ENCODE peak calls at places on chromosomes 5 and 9, in ten cellular contexts. N is AG08396; J is GM03348; R is T-helper 1 cell; A is lung; Y is amniotic epithelial cell; L is A172; C is stimulated activated CD4-positive, alpha-beta T cell treated with anti-CD3 and anti-CD28 coated beads, Interleukin-15, amount 100 ng/mL, for 1 hour; T is non-pigmented ciliary epithelial cell; U is D341Med. I is an unnamed sample.

GRCh38 chr9:135022191-135022870 is 65.1 kb upstream of the OLFM1 start:
- DNase-seq in T (no peak), Y (no peak), C (no peak), N (no peak), U (no peak), J (no peak), L (no peak), A (no peak), R (no peak), I (no peak)

GRCh38 chr5:173310861-173311515 is 17.2 kb downstream of the STC2 start:
- DNase-seq in N (peak), J (peak), Y (no peak), R (no peak), U (no peak), C (no peak), L (no peak), A (no peak), T (no peak), I (no peak)

GRCh38 chr9:122742003-122742402 is at the start of gene OR1L6:
- DNase-seq in C (no peak), A (no peak), R (no peak), Y (no peak), L (no peak), T (no peak), N (no peak), U (no peak), J (no peak), I (no peak)

GRCh38 chr9:85914108-85914507 is 26.8 kb upstream of the NAA35 start:
- DNase-seq in Y (peak), U (no peak), L (no peak), N (no peak), T (no peak), C (no peak), A (no peak), R (no peak), J (no peak), I (no peak)

GRCh38 chr5:54985301-54986268 is at the start of gene ESM1:
- DNase-seq in L (peak), J (peak), A (no peak), Y (peak), U (peak), C (no peak), R (no peak), T (peak), N (peak), I (no peak)

GRCh38 chr5:65967288-65968066 is 41.1 kb downstream of the ERBIN start:
- DNase-seq in N (no peak), L (no peak), T (no peak), A (no peak), C (no peak), U (no peak), R (no peak), Y (no peak), J (no peak), I (peak)

GRCh38 chr9:111658943-111659342 is 2.5 kb upstream of the GNG10 start:
- DNase-seq in N (no peak), C (no peak), L (no peak), Y (no peak), T (no peak), U (no peak), A (no peak), R (no peak), J (no peak), I (peak)

GRCh38 chr5:169944922-169945675 is 35.2 kb downstream of the INSYN2B start:
- DNase-seq in L (no peak), A (no peak), Y (no peak), U (no peak), J (no peak), R (no peak), C (no peak), N (no peak), T (no peak), I (no peak)

GRCh38 chr9:124574944-124575343 is 67.7 kb upstream of the NR5A1 start:
- DNase-seq in N (peak), T (peak), R (no peak), C (no peak), L (peak), U (no peak), J (peak), Y (peak), A (no peak), I (no peak)

GRCh38 chr5:101977729-101978345 is 318.2 kb downstream of the SLCO4C1 start:
- DNase-seq in J (peak), R (no peak), A (no peak), L (peak), U (peak), Y (peak), T (peak), N (peak), C (no peak), I (peak)

GRCh38 chr5:14665110-14665822 is 748 bp downstream of the OTULIN start:
- DNase-seq in T (no peak), C (no peak), J (peak), R (peak), A (no peak), N (peak), Y (no peak), U (peak), L (peak), I (peak)

GRCh38 chr9:125884196-125884595 is 137.0 kb downstream of the PBX3 start:
- DNase-seq in L (no peak), U (no peak), T (no peak), Y (no peak), R (no peak), N (no peak), A (no peak), C (no peak), J (no peak), I (no peak)

GRCh38 chr9:124468061-124468740 is 17.9 kb downstream of the ADGRD2 start:
- DNase-seq in A (no peak), T (no peak), J (no peak), R (no peak), L (no peak), Y (no peak), U (no peak), N (no peak), C (no peak), I (no peak)

GRCh38 chr9:130444565-130445221 is at the start of gene ASS1:
- DNase-seq in U (peak), L (no peak), R (peak), C (peak), Y (no peak), T (no peak), J (peak), A (peak), N (peak), I (peak)

GRCh38 chr5:95759634-95760033 is 28.5 kb downstream of the RHOBTB3 start:
- DNase-seq in Y (peak), A (no peak), C (no peak), R (no peak), N (no peak), T (peak), L (peak), U (no peak), J (peak), I (no peak)

GRCh38 chr5:74686962-74687751 is 2.1 kb downstream of the HEXB start:
- DNase-seq in C (no peak), U (no peak), N (peak), T (no peak), L (no peak), J (no peak), Y (peak), R (no peak), A (no peak), I (no peak)

GRCh38 chr9:92094655-92095054 is 20.6 kb downstream of the SPTLC1 start:
- DNase-seq in C (no peak), A (no peak), Y (no peak), R (no peak), T (no peak), U (no peak), N (no peak), J (no peak), L (peak), I (no peak)

GRCh38 chr5:2886531-2886930 is 135.1 kb upstream of the IRX2 start:
- DNase-seq in U (no peak), Y (no peak), C (no peak), R (no peak), L (no peak), T (no peak), J (no peak), N (no peak), A (no peak), I (no peak)

GRCh38 chr5:132456553-132457361 is 33.8 kb downstream of the IRF1 start:
- DNase-seq in L (no peak), J (peak), C (no peak), T (no peak), R (peak), A (peak), N (no peak), Y (peak), U (no peak), I (no peak)

GRCh38 chr5:90529939-90530677 is 724 bp upstream of the LYSMD3 start:
- DNase-seq in R (no peak), U (peak), Y (peak), T (peak), L (peak), C (no peak), N (peak), J (peak), A (peak), I (peak)

GRCh38 chr9:106993603-106994002 is 130.6 kb downstream of the ZNF462 start:
- DNase-seq in N (no peak), L (no peak), R (no peak), A (no peak), Y (no peak), U (no peak), T (no peak), J (no peak), C (no peak), I (no peak)

GRCh38 chr9:136151848-136152542 is 33.3 kb upstream of the TMEM250 start:
- DNase-seq in T (no peak), C (no peak), A (no peak), L (no peak), Y (no peak), N (no peak), J (no peak), U (no peak), R (no peak), I (no peak)

GRCh38 chr5:122140900-122141299 is 11.6 kb downstream of the ZNF474 start:
- DNase-seq in J (no peak), R (no peak), U (no peak), T (no peak), A (no peak), Y (no peak), L (no peak), C (no peak), N (no peak), I (no peak)

GRCh38 chr5:126651013-126651577 is 50.3 kb downstream of the PHAX start:
- DNase-seq in A (no peak), N (no peak), J (no peak), R (no peak), Y (no peak), L (no peak), U (no peak), T (no peak), C (no peak), I (no peak)

GRCh38 chr5:57184322-57184721 is 10.5 kb downstream of the GPBP1 start:
- DNase-seq in C (no peak), L (no peak), R (no peak), N (no peak), J (no peak), U (no peak), T (no peak), Y (no peak), A (no peak), I (peak)

GRCh38 chr5:73796164-73797141 is 170.5 kb downstream of the ARHGEF28 start:
- DNase-seq in R (no peak), L (peak), C (no peak), N (peak), U (no peak), J (peak), Y (peak), T (peak), A (no peak), I (peak)

GRCh38 chr5:13601152-13601551 is 343.3 kb downstream of the DNAH5 start:
- DNase-seq in J (peak), T (no peak), R (no peak), U (no peak), N (peak), A (no peak), L (peak), Y (peak), C (no peak), I (no peak)

GRCh38 chr5:96292582-96293247 is 140.3 kb downstream of the PCSK1 start:
- DNase-seq in Y (peak), R (no peak), U (no peak), T (no peak), A (no peak), L (no peak), J (no peak), N (no peak), C (no peak), I (no peak)

GRCh38 chr5:168895295-168896019 is 316.3 kb upstream of the PANK3 start:
- DNase-seq in T (no peak), L (no peak), A (no peak), N (no peak), J (no peak), U (no peak), R (no peak), C (no peak), Y (no peak), I (no peak)

GRCh38 chr9:89036383-89036782 is 45.1 kb downstream of the S1PR3 start:
- DNase-seq in R (no peak), U (no peak), C (no peak), Y (peak), A (no peak), J (no peak), N (no peak), L (no peak), T (no peak), I (no peak)

GRCh38 chr9:35728041-35728971 is 3.7 kb downstream of the TLN1 start:
- DNase-seq in J (peak), C (no peak), A (peak), Y (peak), T (no peak), U (no peak), L (peak), N (peak), R (peak), I (peak)

GRCh38 chr5:598564-598890 is 13.6 kb upstream of the CEP72 start:
- DNase-seq in J (no peak), R (no peak), Y (no peak), U (no peak), T (no peak), A (no peak), C (no peak), N (no peak), L (no peak), I (no peak)

GRCh38 chr9:133118568-133118967 is 2.5 kb downstream of the RALGDS start:
- DNase-seq in U (no peak), C (no peak), N (no peak), L (no peak), Y (no peak), A (no peak), R (no peak), T (no peak), J (no peak), I (no peak)

GRCh38 chr5:14818931-14819790 is 52.4 kb downstream of the ANKH start:
- DNase-seq in Y (peak), N (no peak), R (no peak), L (peak), U (no peak), J (no peak), A (no peak), C (no peak), T (no peak), I (no peak)

GRCh38 chr5:80231243-80231642 is 24.6 kb downstream of the SERINC5 start:
- DNase-seq in A (no peak), C (no peak), Y (peak), L (peak), R (no peak), T (no peak), U (no peak), J (peak), N (peak), I (no peak)

GRCh38 chr9:136312436-136312835 is 8.5 kb upstream of the CCDC187 start:
- DNase-seq in L (peak), U (peak), N (peak), A (no peak), Y (peak), T (no peak), R (peak), C (no peak), J (peak), I (peak)

I was measured in erythroblast.